ENCODE peak calls at places on chromosomes 3 and 15, in five cellular contexts. One of them, this sample, is unnamed. For H3K36me3, the result is how much of the 10 kb centered on the place peaks cover.

GRCh38 chr3:24502690-24503089 is 8.0 kb upstream of the THRB start:
- DNase-seq in Panc1: no peak
- DNase-seq in tibial nerve: no peak
- DNase-seq in heart left ventricle: no peak
- DNase-seq in adrenal gland: no peak
- DNase-seq in this sample: no peak

GRCh38 chr3:167864559-167864887 is 129.0 kb downstream of the SERPINI1 start:
- DNase-seq in heart left ventricle: peak
- DNase-seq in Panc1: no peak
- DNase-seq in adrenal gland: no peak
- DNase-seq in tibial nerve: no peak
- DNase-seq in this sample: no peak

GRCh38 chr3:122409392-122409791 is 6.5 kb downstream of the WDR5B start:
- DNase-seq in Panc1: no peak
- DNase-seq in adrenal gland: no peak
- DNase-seq in tibial nerve: no peak
- DNase-seq in heart left ventricle: no peak
- DNase-seq in this sample: no peak

GRCh38 chr15:82919231-82919886 is 33.2 kb downstream of the HOMER2 start:
- DNase-seq in Panc1: no peak
- DNase-seq in tibial nerve: peak
- DNase-seq in adrenal gland: peak
- DNase-seq in heart left ventricle: no peak
- DNase-seq in this sample: no peak

GRCh38 chr3:156180077-156180476 is 59.7 kb downstream of the KCNAB1 start:
- DNase-seq in Panc1: no peak
- DNase-seq in heart left ventricle: no peak
- DNase-seq in adrenal gland: no peak
- DNase-seq in tibial nerve: no peak
- DNase-seq in this sample: no peak

GRCh38 chr15:68408526-68408925 is 23.4 kb downstream of the ITGA11 start:
- DNase-seq in adrenal gland: no peak
- DNase-seq in tibial nerve: no peak
- DNase-seq in Panc1: no peak
- DNase-seq in heart left ventricle: no peak
- DNase-seq in this sample: no peak

GRCh38 chr3:49104052-49104426 is 518 bp downstream of the QARS1 start:
- DNase-seq in Panc1: no peak
- DNase-seq in heart left ventricle: no peak
- DNase-seq in tibial nerve: no peak
- DNase-seq in adrenal gland: no peak
- DNase-seq in this sample: no peak

GRCh38 chr15:52148409-52148808 is 35.8 kb upstream of the BCL2L10 start:
- DNase-seq in heart left ventricle: no peak
- DNase-seq in Panc1: no peak
- DNase-seq in tibial nerve: no peak
- DNase-seq in adrenal gland: no peak
- DNase-seq in this sample: no peak

GRCh38 chr15:93358171-93359036 is 269.4 kb upstream of the RGMA start:
- DNase-seq in heart left ventricle: no peak
- DNase-seq in tibial nerve: no peak
- DNase-seq in Panc1: no peak
- DNase-seq in adrenal gland: no peak
- DNase-seq in this sample: no peak

GRCh38 chr3:131397889-131398288 is 16.3 kb downstream of the NUDT16 start:
- DNase-seq in Panc1: no peak
- DNase-seq in adrenal gland: no peak
- DNase-seq in heart left ventricle: no peak
- DNase-seq in tibial nerve: no peak
- DNase-seq in this sample: no peak

GRCh38 chr15:32706704-32707103 is 11.1 kb upstream of the GREM1 start:
- DNase-seq in tibial nerve: no peak
- DNase-seq in Panc1: no peak
- DNase-seq in heart left ventricle: no peak
- DNase-seq in adrenal gland: no peak
- DNase-seq in this sample: no peak

GRCh38 chr15:45468294-45468693 is 54.3 kb downstream of the SLC30A4 start:
- DNase-seq in adrenal gland: no peak
- DNase-seq in Panc1: no peak
- DNase-seq in tibial nerve: no peak
- DNase-seq in heart left ventricle: no peak
- DNase-seq in this sample: no peak

GRCh38 chr3:193903976-193904375 is 232.0 kb upstream of the HES1 start:
- DNase-seq in heart left ventricle: no peak
- DNase-seq in adrenal gland: no peak
- DNase-seq in Panc1: no peak
- DNase-seq in tibial nerve: no peak
- DNase-seq in this sample: no peak

GRCh38 chr3:32078085-32078634 is 28.3 kb upstream of the GPD1L start:
- DNase-seq in adrenal gland: no peak
- DNase-seq in heart left ventricle: no peak
- DNase-seq in tibial nerve: no peak
- DNase-seq in Panc1: no peak
- DNase-seq in this sample: no peak

GRCh38 chr3:116285781-116286180 is 159.5 kb downstream of the LSAMP start:
- DNase-seq in adrenal gland: no peak
- DNase-seq in tibial nerve: no peak
- DNase-seq in heart left ventricle: no peak
- DNase-seq in Panc1: no peak
- DNase-seq in this sample: no peak

GRCh38 chr3:116291141-116291540 is 154.1 kb downstream of the LSAMP start:
- DNase-seq in heart left ventricle: no peak
- DNase-seq in Panc1: no peak
- DNase-seq in tibial nerve: no peak
- DNase-seq in adrenal gland: no peak
- DNase-seq in this sample: no peak

GRCh38 chr3:116288480-116288879 is 156.8 kb downstream of the LSAMP start:
- DNase-seq in adrenal gland: no peak
- DNase-seq in Panc1: no peak
- DNase-seq in tibial nerve: no peak
- DNase-seq in heart left ventricle: no peak
- DNase-seq in this sample: no peak
- H3K4me3 ChIP-seq in adrenal gland: no peak
- H3K4me3 ChIP-seq in Panc1: no peak
- H3K4me3 ChIP-seq in tibial nerve: no peak
- H3K4me3 ChIP-seq in heart left ventricle: no peak
- H3K4me3 ChIP-seq in this sample: no peak

GRCh38 chr15:40358492-40359353 is 704 bp downstream of the DISP2 start:
- DNase-seq in Panc1: no peak
- DNase-seq in adrenal gland: no peak
- DNase-seq in heart left ventricle: no peak
- DNase-seq in tibial nerve: no peak
- DNase-seq in this sample: no peak
- TF ChIP-seq CTCF in Panc1: peak
- TF ChIP-seq CTCF in adrenal gland: no peak
- TF ChIP-seq CTCF in heart left ventricle: no peak
- TF ChIP-seq CTCF in tibial nerve: no peak
- TF ChIP-seq CTCF in this sample: peak

GRCh38 chr3:184167786-184168185 is 6.9 kb upstream of the AP2M1 start:
- DNase-seq in Panc1: no peak
- DNase-seq in tibial nerve: no peak
- DNase-seq in heart left ventricle: no peak
- DNase-seq in adrenal gland: no peak
- DNase-seq in this sample: no peak
- H3K36me3 ChIP-seq in Panc1: under half
- H3K36me3 ChIP-seq in tibial nerve: under half
- H3K36me3 ChIP-seq in heart left ventricle: half or more
- H3K36me3 ChIP-seq in adrenal gland: half or more
- H3K36me3 ChIP-seq in this sample: under half

GRCh38 chr3:186772281-186772885 is 11.0 kb upstream of the EIF4A2 start:
- DNase-seq in adrenal gland: no peak
- DNase-seq in heart left ventricle: no peak
- DNase-seq in Panc1: no peak
- DNase-seq in tibial nerve: no peak
- DNase-seq in this sample: no peak

GRCh38 chr3:186775999-186776398 is 7.4 kb upstream of the EIF4A2 start:
- DNase-seq in adrenal gland: no peak
- DNase-seq in Panc1: no peak
- DNase-seq in heart left ventricle: no peak
- DNase-seq in tibial nerve: no peak
- DNase-seq in this sample: no peak

DNA sequence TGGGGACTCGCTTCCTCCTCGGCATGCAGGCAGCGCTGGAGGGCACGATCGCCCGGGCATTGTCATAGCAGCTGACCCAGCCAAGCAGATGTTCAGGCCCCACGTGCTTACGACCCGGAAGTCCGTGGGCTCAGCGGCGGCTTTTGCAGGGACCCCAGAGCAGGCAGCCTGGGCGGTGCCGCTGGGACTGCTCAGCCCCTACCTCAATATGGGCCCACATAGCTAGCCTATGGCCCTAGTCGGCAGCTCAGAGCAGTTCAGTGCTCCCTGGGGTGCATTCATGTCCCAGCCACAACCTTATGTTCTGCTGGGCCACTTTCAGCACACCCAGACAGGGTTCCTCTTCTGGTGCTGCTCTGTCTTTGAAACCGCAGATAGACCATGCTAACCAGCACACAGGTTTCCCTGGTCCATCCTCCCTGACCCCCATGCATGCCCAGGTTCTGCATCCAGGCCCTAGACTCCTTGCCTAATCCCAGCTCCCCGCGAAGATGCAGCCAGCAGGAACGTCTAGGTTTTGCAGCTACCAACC is 10.4 kb upstream of the EIF4A2 start:
- DNase-seq in heart left ventricle: peak
- DNase-seq in adrenal gland: peak
- DNase-seq in tibial nerve: peak
- DNase-seq in Panc1: no peak
- DNase-seq in this sample: no peak
- H3K4me3 ChIP-seq in heart left ventricle: peak
- H3K4me3 ChIP-seq in adrenal gland: peak
- H3K4me3 ChIP-seq in tibial nerve: peak
- H3K4me3 ChIP-seq in Panc1: no peak
- H3K4me3 ChIP-seq in this sample: peak

GRCh38 chr15:87681054-87681453 is 575.5 kb downstream of the NTRK3 start:
- DNase-seq in heart left ventricle: no peak
- DNase-seq in Panc1: no peak
- DNase-seq in tibial nerve: no peak
- DNase-seq in adrenal gland: no peak
- DNase-seq in this sample: no peak

GRCh38 chr15:87687176-87687890 is 569.2 kb downstream of the NTRK3 start:
- DNase-seq in Panc1: no peak
- DNase-seq in tibial nerve: no peak
- DNase-seq in heart left ventricle: no peak
- DNase-seq in adrenal gland: no peak
- DNase-seq in this sample: no peak

GRCh38 chr15:87686308-87686707 is 570.2 kb downstream of the NTRK3 start:
- DNase-seq in Panc1: no peak
- DNase-seq in tibial nerve: no peak
- DNase-seq in heart left ventricle: no peak
- DNase-seq in adrenal gland: no peak
- DNase-seq in this sample: no peak

GRCh38 chr15:87680200-87680599 is 576.3 kb downstream of the NTRK3 start:
- DNase-seq in tibial nerve: no peak
- DNase-seq in heart left ventricle: no peak
- DNase-seq in adrenal gland: no peak
- DNase-seq in Panc1: no peak
- DNase-seq in this sample: no peak

GRCh38 chr15:87682527-87682926 is 574.0 kb downstream of the NTRK3 start:
- DNase-seq in Panc1: no peak
- DNase-seq in heart left ventricle: no peak
- DNase-seq in adrenal gland: no peak
- DNase-seq in tibial nerve: no peak
- DNase-seq in this sample: no peak
- TF ChIP-seq CTCF in Panc1: no peak
- TF ChIP-seq CTCF in heart left ventricle: no peak
- TF ChIP-seq CTCF in adrenal gland: no peak
- TF ChIP-seq CTCF in tibial nerve: no peak
- TF ChIP-seq CTCF in this sample: no peak

GRCh38 chr15:59177445-59177728 is 29.3 kb upstream of the LDHAL6B start:
- DNase-seq in adrenal gland: peak
- DNase-seq in tibial nerve: peak
- DNase-seq in Panc1: no peak
- DNase-seq in heart left ventricle: no peak
- DNase-seq in this sample: no peak

GRCh38 chr15:59173194-59173593 is 33.4 kb upstream of the LDHAL6B start:
- DNase-seq in Panc1: no peak
- DNase-seq in adrenal gland: no peak
- DNase-seq in tibial nerve: no peak
- DNase-seq in heart left ventricle: no peak
- DNase-seq in this sample: no peak

GRCh38 chr15:59174161-59174845 is 32.3 kb upstream of the LDHAL6B start:
- DNase-seq in tibial nerve: no peak
- DNase-seq in adrenal gland: no peak
- DNase-seq in Panc1: no peak
- DNase-seq in heart left ventricle: no peak
- DNase-seq in this sample: no peak

GRCh38 chr15:59176653-59177444 is 29.8 kb upstream of the LDHAL6B start:
- DNase-seq in adrenal gland: no peak
- DNase-seq in heart left ventricle: no peak
- DNase-seq in tibial nerve: no peak
- DNase-seq in Panc1: no peak
- DNase-seq in this sample: no peak

GRCh38 chr15:59174846-59175831 is 31.5 kb upstream of the LDHAL6B start:
- DNase-seq in adrenal gland: peak
- DNase-seq in heart left ventricle: peak
- DNase-seq in Panc1: peak
- DNase-seq in tibial nerve: peak
- DNase-seq in this sample: no peak
- H3K36me3 ChIP-seq in adrenal gland: under half
- H3K36me3 ChIP-seq in heart left ventricle: under half
- H3K36me3 ChIP-seq in Panc1: under half
- H3K36me3 ChIP-seq in tibial nerve: under half
- H3K36me3 ChIP-seq in this sample: under half

GRCh38 chr3:60274098-60274497 is 977.2 kb downstream of the FHIT start:
- DNase-seq in adrenal gland: no peak
- DNase-seq in heart left ventricle: no peak
- DNase-seq in Panc1: no peak
- DNase-seq in tibial nerve: no peak
- DNase-seq in this sample: no peak

GRCh38 chr3:60274646-60275045 is 976.6 kb downstream of the FHIT start:
- DNase-seq in tibial nerve: no peak
- DNase-seq in adrenal gland: no peak
- DNase-seq in Panc1: no peak
- DNase-seq in heart left ventricle: no peak
- DNase-seq in this sample: no peak

GRCh38 chr3:60276615-60277014 is 974.6 kb downstream of the FHIT start:
- DNase-seq in Panc1: no peak
- DNase-seq in tibial nerve: no peak
- DNase-seq in adrenal gland: no peak
- DNase-seq in heart left ventricle: no peak
- DNase-seq in this sample: no peak

GRCh38 chr3:60281970-60282369 is 969.3 kb downstream of the FHIT start:
- DNase-seq in heart left ventricle: no peak
- DNase-seq in tibial nerve: no peak
- DNase-seq in adrenal gland: no peak
- DNase-seq in Panc1: no peak
- DNase-seq in this sample: no peak

GRCh38 chr3:60277376-60277800 is 973.9 kb downstream of the FHIT start:
- DNase-seq in tibial nerve: no peak
- DNase-seq in heart left ventricle: no peak
- DNase-seq in Panc1: no peak
- DNase-seq in adrenal gland: no peak
- DNase-seq in this sample: no peak
- H3K4me3 ChIP-seq in tibial nerve: no peak
- H3K4me3 ChIP-seq in heart left ventricle: no peak
- H3K4me3 ChIP-seq in Panc1: no peak
- H3K4me3 ChIP-seq in adrenal gland: no peak
- H3K4me3 ChIP-seq in this sample: no peak

This sample was measured in kidney epithelial cell.